ENCODE peak calls at places on chromosomes 11 and 22, in ten cellular contexts. One of them, this sample, is unnamed.

GRCh38 chr11:74783241-74783871 is 34.7 kb downstream of the RNF169 start:
- DNase-seq in upper lobe of right lung: no peak
- DNase-seq in hepatocyte: no peak
- DNase-seq in thoracic aorta: no peak
- DNase-seq in CD8-positive, alpha-beta memory T cell: peak; percentile 56
- DNase-seq in ovary: no peak
- DNase-seq in pancreas: no peak
- DNase-seq in tibial nerve: no peak
- DNase-seq in left ventricle myocardium inferior: no peak
- DNase-seq in endodermal cell: no peak
- DNase-seq in this sample: no peak

GRCh38 chr11:68932358-68932757 is 28.7 kb downstream of the IGHMBP2 start:
- DNase-seq in upper lobe of right lung: no peak
- DNase-seq in hepatocyte: no peak
- DNase-seq in thoracic aorta: no peak
- DNase-seq in CD8-positive, alpha-beta memory T cell: no peak
- DNase-seq in ovary: no peak
- DNase-seq in pancreas: no peak
- DNase-seq in tibial nerve: no peak
- DNase-seq in left ventricle myocardium inferior: no peak
- DNase-seq in endodermal cell: no peak
- DNase-seq in this sample: no peak

GRCh38 chr11:108870373-108871020 is 205.6 kb downstream of the DDX10 start:
- DNase-seq in upper lobe of right lung: no peak
- DNase-seq in hepatocyte: no peak
- DNase-seq in thoracic aorta: no peak
- DNase-seq in CD8-positive, alpha-beta memory T cell: no peak
- DNase-seq in ovary: no peak
- DNase-seq in pancreas: no peak
- DNase-seq in tibial nerve: no peak
- DNase-seq in left ventricle myocardium inferior: no peak
- DNase-seq in endodermal cell: no peak
- DNase-seq in this sample: no peak

GRCh38 chr11:75035911-75036536 is 47.3 kb downstream of the NEU3 start:
- DNase-seq in upper lobe of right lung: no peak
- DNase-seq in hepatocyte: no peak
- DNase-seq in thoracic aorta: no peak
- DNase-seq in CD8-positive, alpha-beta memory T cell: no peak
- DNase-seq in ovary: no peak
- DNase-seq in pancreas: no peak
- DNase-seq in tibial nerve: no peak
- DNase-seq in left ventricle myocardium inferior: no peak
- DNase-seq in endodermal cell: peak; percentile 35
- DNase-seq in this sample: no peak

GRCh38 chr22:23305321-23305910 is 125.1 kb downstream of the BCR start:
- DNase-seq in upper lobe of right lung: peak; percentile 61
- DNase-seq in hepatocyte: no peak
- DNase-seq in thoracic aorta: no peak
- DNase-seq in CD8-positive, alpha-beta memory T cell: no peak
- DNase-seq in ovary: peak; percentile 62
- DNase-seq in pancreas: no peak
- DNase-seq in tibial nerve: no peak
- DNase-seq in left ventricle myocardium inferior: no peak
- DNase-seq in endodermal cell: no peak
- DNase-seq in this sample: peak; percentile 83

GRCh38 chr11:122105009-122105828 is 10.8 kb downstream of the BLID start:
- DNase-seq in upper lobe of right lung: no peak
- DNase-seq in hepatocyte: no peak
- DNase-seq in thoracic aorta: peak; percentile 24
- DNase-seq in CD8-positive, alpha-beta memory T cell: no peak
- DNase-seq in ovary: no peak
- DNase-seq in pancreas: no peak
- DNase-seq in tibial nerve: no peak
- DNase-seq in left ventricle myocardium inferior: no peak
- DNase-seq in endodermal cell: peak; percentile 58
- DNase-seq in this sample: no peak

GRCh38 chr11:126267650-126268049 is 1.0 kb downstream of the SRPRA start:
- DNase-seq in upper lobe of right lung: no peak
- DNase-seq in hepatocyte: no peak
- DNase-seq in thoracic aorta: no peak
- DNase-seq in CD8-positive, alpha-beta memory T cell: no peak
- DNase-seq in ovary: no peak
- DNase-seq in pancreas: peak; percentile 90
- DNase-seq in tibial nerve: no peak
- DNase-seq in left ventricle myocardium inferior: no peak
- DNase-seq in endodermal cell: no peak
- DNase-seq in this sample: no peak

GRCh38 chr11:70944636-70945035 is 307.7 kb downstream of the SHANK2 start:
- DNase-seq in upper lobe of right lung: no peak
- DNase-seq in hepatocyte: no peak
- DNase-seq in thoracic aorta: no peak
- DNase-seq in CD8-positive, alpha-beta memory T cell: no peak
- DNase-seq in ovary: no peak
- DNase-seq in pancreas: no peak
- DNase-seq in tibial nerve: no peak
- DNase-seq in left ventricle myocardium inferior: no peak
- DNase-seq in endodermal cell: no peak
- DNase-seq in this sample: no peak

GRCh38 chr11:134556186-134556585 is 144.1 kb upstream of the B3GAT1 start:
- DNase-seq in upper lobe of right lung: no peak
- DNase-seq in hepatocyte: no peak
- DNase-seq in thoracic aorta: no peak
- DNase-seq in CD8-positive, alpha-beta memory T cell: no peak
- DNase-seq in ovary: no peak
- DNase-seq in pancreas: no peak
- DNase-seq in tibial nerve: no peak
- DNase-seq in left ventricle myocardium inferior: no peak
- DNase-seq in endodermal cell: peak; percentile 21
- DNase-seq in this sample: peak; percentile 38

GRCh38 chr11:18312663-18313420 is 9.1 kb downstream of the HPS5 start:
- DNase-seq in upper lobe of right lung: no peak
- DNase-seq in hepatocyte: no peak
- DNase-seq in thoracic aorta: no peak
- DNase-seq in CD8-positive, alpha-beta memory T cell: no peak
- DNase-seq in ovary: no peak
- DNase-seq in pancreas: no peak
- DNase-seq in tibial nerve: no peak
- DNase-seq in left ventricle myocardium inferior: no peak
- DNase-seq in endodermal cell: no peak
- DNase-seq in this sample: no peak

GRCh38 chr11:128491195-128491936 is 96.0 kb downstream of the ETS1 start:
- DNase-seq in upper lobe of right lung: no peak
- DNase-seq in hepatocyte: no peak
- DNase-seq in thoracic aorta: no peak
- DNase-seq in CD8-positive, alpha-beta memory T cell: no peak
- DNase-seq in ovary: no peak
- DNase-seq in pancreas: no peak
- DNase-seq in tibial nerve: no peak
- DNase-seq in left ventricle myocardium inferior: no peak
- DNase-seq in endodermal cell: no peak
- DNase-seq in this sample: no peak

GRCh38 chr11:128490092-128490491 is 97.3 kb downstream of the ETS1 start:
- DNase-seq in upper lobe of right lung: no peak
- DNase-seq in hepatocyte: no peak
- DNase-seq in thoracic aorta: no peak
- DNase-seq in CD8-positive, alpha-beta memory T cell: no peak
- DNase-seq in ovary: no peak
- DNase-seq in pancreas: no peak
- DNase-seq in tibial nerve: no peak
- DNase-seq in left ventricle myocardium inferior: no peak
- DNase-seq in endodermal cell: no peak
- DNase-seq in this sample: no peak

GRCh38 chr11:128484172-128484571 is 103.2 kb downstream of the ETS1 start:
- DNase-seq in upper lobe of right lung: no peak
- DNase-seq in hepatocyte: no peak
- DNase-seq in thoracic aorta: no peak
- DNase-seq in CD8-positive, alpha-beta memory T cell: no peak
- DNase-seq in ovary: no peak
- DNase-seq in pancreas: no peak
- DNase-seq in tibial nerve: no peak
- DNase-seq in left ventricle myocardium inferior: no peak
- DNase-seq in endodermal cell: peak; percentile 71
- DNase-seq in this sample: no peak

GRCh38 chr11:128488471-128488870 is 98.9 kb downstream of the ETS1 start:
- DNase-seq in upper lobe of right lung: no peak
- DNase-seq in hepatocyte: no peak
- DNase-seq in thoracic aorta: peak; percentile 47
- DNase-seq in CD8-positive, alpha-beta memory T cell: no peak
- DNase-seq in ovary: no peak
- DNase-seq in pancreas: no peak
- DNase-seq in tibial nerve: no peak
- DNase-seq in left ventricle myocardium inferior: no peak
- DNase-seq in endodermal cell: no peak
- DNase-seq in this sample: no peak

DNA sequence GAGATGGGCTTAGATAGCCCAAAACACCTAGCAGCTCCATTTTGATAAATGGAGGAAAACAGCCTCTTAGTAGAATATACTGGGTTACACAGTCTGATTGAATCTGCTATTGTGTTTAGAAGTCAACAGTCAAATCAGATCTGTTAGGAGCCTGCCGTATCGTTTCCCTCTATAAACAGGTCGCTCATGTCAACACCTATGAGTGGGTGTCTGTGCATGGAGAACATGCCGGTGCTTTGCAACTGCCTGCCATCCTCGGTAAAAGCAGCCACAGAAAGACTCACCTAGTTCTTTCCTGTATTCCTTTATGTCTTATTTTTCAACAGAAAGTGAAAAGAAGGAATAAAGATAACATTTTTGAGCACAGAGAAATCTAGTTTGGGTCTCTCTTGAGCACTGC is 99.4 kb downstream of the ETS1 start:
- DNase-seq in upper lobe of right lung: no peak
- DNase-seq in hepatocyte: no peak
- DNase-seq in thoracic aorta: no peak
- DNase-seq in CD8-positive, alpha-beta memory T cell: no peak
- DNase-seq in ovary: no peak
- DNase-seq in pancreas: no peak
- DNase-seq in tibial nerve: no peak
- DNase-seq in left ventricle myocardium inferior: no peak
- DNase-seq in endodermal cell: no peak
- DNase-seq in this sample: no peak
- H3K27ac ChIP-seq in upper lobe of right lung: no peak overlapping the region
- H3K27ac ChIP-seq in hepatocyte: no peak overlapping the region
- H3K27ac ChIP-seq in thoracic aorta: peak overlapping the region; percentile 32
- H3K27ac ChIP-seq in CD8-positive, alpha-beta memory T cell: no peak overlapping the region
- H3K27ac ChIP-seq in ovary: no peak overlapping the region
- H3K27ac ChIP-seq in pancreas: no peak overlapping the region
- H3K27ac ChIP-seq in tibial nerve: no peak overlapping the region
- H3K27ac ChIP-seq in left ventricle myocardium inferior: peak overlapping the region; percentile 86
- H3K27ac ChIP-seq in endodermal cell: no peak overlapping the region
- H3K27ac ChIP-seq in this sample: no peak overlapping the region

GRCh38 chr11:118635237-118635591 is 27.8 kb downstream of the PHLDB1 start:
- DNase-seq in upper lobe of right lung: no peak
- DNase-seq in hepatocyte: no peak
- DNase-seq in thoracic aorta: no peak
- DNase-seq in CD8-positive, alpha-beta memory T cell: no peak
- DNase-seq in ovary: peak; percentile 45
- DNase-seq in pancreas: no peak
- DNase-seq in tibial nerve: no peak
- DNase-seq in left ventricle myocardium inferior: no peak
- DNase-seq in endodermal cell: no peak
- DNase-seq in this sample: no peak

GRCh38 chr11:118633319-118633690 is 25.9 kb downstream of the PHLDB1 start:
- DNase-seq in upper lobe of right lung: no peak
- DNase-seq in hepatocyte: no peak
- DNase-seq in thoracic aorta: no peak
- DNase-seq in CD8-positive, alpha-beta memory T cell: no peak
- DNase-seq in ovary: no peak
- DNase-seq in pancreas: no peak
- DNase-seq in tibial nerve: no peak
- DNase-seq in left ventricle myocardium inferior: no peak
- DNase-seq in endodermal cell: no peak
- DNase-seq in this sample: no peak

GRCh38 chr11:118635642-118636041 is 28.2 kb downstream of the PHLDB1 start:
- DNase-seq in upper lobe of right lung: no peak
- DNase-seq in hepatocyte: no peak
- DNase-seq in thoracic aorta: no peak
- DNase-seq in CD8-positive, alpha-beta memory T cell: no peak
- DNase-seq in ovary: no peak
- DNase-seq in pancreas: no peak
- DNase-seq in tibial nerve: no peak
- DNase-seq in left ventricle myocardium inferior: no peak
- DNase-seq in endodermal cell: no peak
- DNase-seq in this sample: no peak

GRCh38 chr11:118633979-118634378 is 26.6 kb downstream of the PHLDB1 start:
- DNase-seq in upper lobe of right lung: no peak
- DNase-seq in hepatocyte: no peak
- DNase-seq in thoracic aorta: no peak
- DNase-seq in CD8-positive, alpha-beta memory T cell: no peak
- DNase-seq in ovary: no peak
- DNase-seq in pancreas: no peak
- DNase-seq in tibial nerve: no peak
- DNase-seq in left ventricle myocardium inferior: no peak
- DNase-seq in endodermal cell: no peak
- DNase-seq in this sample: no peak

GRCh38 chr11:118634435-118635236 is 27.2 kb downstream of the PHLDB1 start:
- DNase-seq in upper lobe of right lung: peak; percentile 92
- DNase-seq in hepatocyte: peak; percentile 92
- DNase-seq in thoracic aorta: no peak
- DNase-seq in CD8-positive, alpha-beta memory T cell: no peak
- DNase-seq in ovary: peak; percentile 91
- DNase-seq in pancreas: peak; percentile 93
- DNase-seq in tibial nerve: peak; percentile 69
- DNase-seq in left ventricle myocardium inferior: peak; percentile 83
- DNase-seq in endodermal cell: peak; percentile 96
- DNase-seq in this sample: peak; percentile 88
- H3K27ac ChIP-seq in upper lobe of right lung: peak overlapping the region; percentile 66
- H3K27ac ChIP-seq in hepatocyte: peak overlapping the region; percentile 67
- H3K27ac ChIP-seq in thoracic aorta: peak overlapping the region; percentile 85
- H3K27ac ChIP-seq in CD8-positive, alpha-beta memory T cell: no peak overlapping the region
- H3K27ac ChIP-seq in ovary: peak overlapping the region; percentile 4
- H3K27ac ChIP-seq in pancreas: peak overlapping the region; percentile 48
- H3K27ac ChIP-seq in tibial nerve: peak overlapping the region; percentile 57
- H3K27ac ChIP-seq in left ventricle myocardium inferior: peak overlapping the region; percentile 64
- H3K27ac ChIP-seq in endodermal cell: peak overlapping the region; percentile 29
- H3K27ac ChIP-seq in this sample: peak overlapping the region; percentile 73

GRCh38 chr22:44917372-44918165 is 92.2 kb downstream of the PHF21B start:
- DNase-seq in upper lobe of right lung: peak; percentile 59
- DNase-seq in hepatocyte: no peak
- DNase-seq in thoracic aorta: no peak
- DNase-seq in CD8-positive, alpha-beta memory T cell: no peak
- DNase-seq in ovary: no peak
- DNase-seq in pancreas: no peak
- DNase-seq in tibial nerve: no peak
- DNase-seq in left ventricle myocardium inferior: peak; percentile 6
- DNase-seq in endodermal cell: peak; percentile 24
- DNase-seq in this sample: peak; percentile 57
- H3K27ac ChIP-seq in upper lobe of right lung: no peak overlapping the region
- H3K27ac ChIP-seq in hepatocyte: no peak overlapping the region
- H3K27ac ChIP-seq in thoracic aorta: no peak overlapping the region
- H3K27ac ChIP-seq in CD8-positive, alpha-beta memory T cell: no peak overlapping the region
- H3K27ac ChIP-seq in ovary: no peak overlapping the region
- H3K27ac ChIP-seq in pancreas: no peak overlapping the region
- H3K27ac ChIP-seq in tibial nerve: no peak overlapping the region
- H3K27ac ChIP-seq in left ventricle myocardium inferior: no peak overlapping the region
- H3K27ac ChIP-seq in endodermal cell: peak overlapping the region; percentile 24
- H3K27ac ChIP-seq in this sample: no peak overlapping the region

DNA sequence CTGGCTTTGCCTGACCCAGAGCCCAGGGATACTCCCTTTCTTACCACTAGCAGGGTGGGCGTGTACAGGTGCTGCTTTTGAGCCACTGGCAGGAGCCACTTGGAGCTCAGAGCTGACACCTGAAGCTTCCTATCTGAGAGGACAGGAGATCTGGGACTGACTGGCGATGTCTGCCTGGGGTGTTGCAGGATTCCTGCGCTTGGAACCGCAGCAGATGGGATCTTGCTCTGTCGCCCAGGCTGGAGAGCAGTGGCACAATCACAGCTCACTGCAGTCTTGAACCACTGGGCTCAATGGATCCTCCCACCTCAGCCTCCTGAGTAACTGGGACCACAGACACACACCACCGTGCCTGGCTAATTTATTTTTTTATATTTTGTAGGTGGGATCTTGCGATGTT is 17.7 kb downstream of the GP1BB start:
- DNase-seq in upper lobe of right lung: no peak
- DNase-seq in hepatocyte: no peak
- DNase-seq in thoracic aorta: no peak
- DNase-seq in CD8-positive, alpha-beta memory T cell: no peak
- DNase-seq in ovary: no peak
- DNase-seq in pancreas: no peak
- DNase-seq in tibial nerve: no peak
- DNase-seq in left ventricle myocardium inferior: no peak
- DNase-seq in endodermal cell: no peak
- DNase-seq in this sample: no peak
- H3K27ac ChIP-seq in upper lobe of right lung: no peak overlapping the region
- H3K27ac ChIP-seq in hepatocyte: no peak overlapping the region
- H3K27ac ChIP-seq in thoracic aorta: no peak overlapping the region
- H3K27ac ChIP-seq in CD8-positive, alpha-beta memory T cell: no peak overlapping the region
- H3K27ac ChIP-seq in ovary: no peak overlapping the region
- H3K27ac ChIP-seq in pancreas: no peak overlapping the region
- H3K27ac ChIP-seq in tibial nerve: no peak overlapping the region
- H3K27ac ChIP-seq in left ventricle myocardium inferior: no peak overlapping the region
- H3K27ac ChIP-seq in endodermal cell: no peak overlapping the region
- H3K27ac ChIP-seq in this sample: no peak overlapping the region